ENCODE peak calls at places on chromosomes 2 and 18, in five cellular contexts. One of them, this sample, is unnamed.

GRCh38 chr2:122070241-122070731 is 314.8 kb downstream of the TSN start:
- DNase-seq in pancreas: no peak
- DNase-seq in tibial nerve: no peak
- DNase-seq in heart left ventricle: no peak
- DNase-seq in right cardiac atrium: no peak
- DNase-seq in this sample: no peak

GRCh38 chr2:27824401-27824800 is 52.9 kb downstream of the MRPL33 start:
- DNase-seq in pancreas: no peak
- DNase-seq in tibial nerve: no peak
- DNase-seq in heart left ventricle: no peak
- DNase-seq in right cardiac atrium: no peak
- DNase-seq in this sample: no peak

GRCh38 chr2:39050109-39050508 is 70.7 kb downstream of the SOS1 start:
- DNase-seq in pancreas: no peak
- DNase-seq in tibial nerve: no peak
- DNase-seq in heart left ventricle: no peak
- DNase-seq in right cardiac atrium: no peak
- DNase-seq in this sample: no peak

GRCh38 chr18:61735564-61736102 is 157.2 kb downstream of the RNF152 start:
- DNase-seq in pancreas: peak; percentile 52
- DNase-seq in tibial nerve: no peak
- DNase-seq in heart left ventricle: no peak
- DNase-seq in right cardiac atrium: no peak
- DNase-seq in this sample: no peak

GRCh38 chr2:186575302-186575701 is 14.6 kb upstream of the ITGAV start:
- DNase-seq in pancreas: peak; percentile 35
- DNase-seq in tibial nerve: peak; percentile 23
- DNase-seq in heart left ventricle: no peak
- DNase-seq in right cardiac atrium: no peak
- DNase-seq in this sample: peak; percentile 88

GRCh38 chr18:12559319-12559718 is 98.6 kb downstream of the SPIRE1 start:
- DNase-seq in pancreas: no peak
- DNase-seq in tibial nerve: no peak
- DNase-seq in heart left ventricle: no peak
- DNase-seq in right cardiac atrium: no peak
- DNase-seq in this sample: no peak

GRCh38 chr2:40721595-40721994 is 269.7 kb upstream of the SLC8A1 start:
- DNase-seq in pancreas: no peak
- DNase-seq in tibial nerve: no peak
- DNase-seq in heart left ventricle: no peak
- DNase-seq in right cardiac atrium: no peak
- DNase-seq in this sample: peak; percentile 22

GRCh38 chr2:197514754-197515153 is 1.1 kb upstream of the MOB4 start:
- DNase-seq in pancreas: no peak
- DNase-seq in tibial nerve: no peak
- DNase-seq in heart left ventricle: no peak
- DNase-seq in right cardiac atrium: no peak
- DNase-seq in this sample: no peak

GRCh38 chr2:1014802-1015201 is 64.2 kb downstream of the SNTG2 start:
- DNase-seq in pancreas: no peak
- DNase-seq in tibial nerve: no peak
- DNase-seq in heart left ventricle: no peak
- DNase-seq in right cardiac atrium: no peak
- DNase-seq in this sample: no peak
- H3K27ac ChIP-seq in pancreas: no peak overlapping the region
- H3K27ac ChIP-seq in tibial nerve: no peak overlapping the region
- H3K27ac ChIP-seq in heart left ventricle: no peak overlapping the region
- H3K27ac ChIP-seq in right cardiac atrium: no peak overlapping the region
- H3K27ac ChIP-seq in this sample: no peak overlapping the region

GRCh38 chr2:47569658-47570398 is 166.9 kb downstream of the MSH2 start:
- DNase-seq in pancreas: no peak
- DNase-seq in tibial nerve: no peak
- DNase-seq in heart left ventricle: no peak
- DNase-seq in right cardiac atrium: peak; percentile 37
- DNase-seq in this sample: no peak
- H3K4me3 ChIP-seq in pancreas: peak overlapping the region; percentile 12
- H3K4me3 ChIP-seq in tibial nerve: peak overlapping the region; percentile 14
- H3K4me3 ChIP-seq in heart left ventricle: peak overlapping the region; percentile 18
- H3K4me3 ChIP-seq in right cardiac atrium: no peak overlapping the region
- H3K4me3 ChIP-seq in this sample: no peak overlapping the region

DNA sequence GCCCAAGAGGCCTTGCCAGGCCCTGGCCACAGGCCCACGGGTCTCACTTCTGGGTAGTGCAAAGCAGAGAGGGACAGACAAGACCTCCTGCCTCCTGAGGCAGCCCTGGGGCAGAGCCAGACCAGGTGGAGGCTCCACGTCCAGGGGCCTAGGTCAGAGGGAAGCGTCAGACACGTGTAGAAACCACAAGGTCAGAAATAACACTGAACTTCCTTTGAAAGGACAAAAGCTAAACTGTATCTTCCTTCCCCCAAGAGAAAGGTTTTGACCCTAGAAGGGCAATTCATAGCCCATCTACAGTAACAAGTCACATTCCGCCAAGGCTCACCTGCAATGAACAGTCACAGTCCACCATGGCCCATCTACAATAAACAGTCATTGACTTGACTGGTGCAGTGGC is 17.9 kb downstream of the SDC1 start:
- DNase-seq in pancreas: no peak
- DNase-seq in tibial nerve: no peak
- DNase-seq in heart left ventricle: no peak
- DNase-seq in right cardiac atrium: peak; percentile 38
- DNase-seq in this sample: no peak
- H3K27ac ChIP-seq in pancreas: no peak overlapping the region
- H3K27ac ChIP-seq in tibial nerve: no peak overlapping the region
- H3K27ac ChIP-seq in heart left ventricle: no peak overlapping the region
- H3K27ac ChIP-seq in right cardiac atrium: no peak overlapping the region
- H3K27ac ChIP-seq in this sample: no peak overlapping the region

DNA sequence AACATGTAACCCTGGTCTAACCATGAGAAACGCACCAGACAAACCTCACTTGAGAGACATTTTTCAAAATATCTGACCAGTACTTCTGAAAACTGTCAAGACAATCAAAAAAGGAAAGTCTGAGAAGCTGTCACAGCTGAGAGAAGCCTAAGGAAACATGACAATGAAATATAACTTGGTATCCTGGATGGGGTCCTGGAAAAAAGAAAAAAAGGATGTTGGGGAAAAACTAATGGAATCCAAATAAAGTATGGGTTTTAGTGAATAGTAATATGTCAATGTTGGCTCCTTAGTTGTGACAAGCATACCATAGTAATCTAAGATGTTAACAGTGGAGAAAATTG is 9.3 kb upstream of the TXNDC2 start:
- DNase-seq in pancreas: no peak
- DNase-seq in tibial nerve: no peak
- DNase-seq in heart left ventricle: no peak
- DNase-seq in right cardiac atrium: no peak
- DNase-seq in this sample: no peak
- H3K4me3 ChIP-seq in pancreas: no peak overlapping the region
- H3K4me3 ChIP-seq in tibial nerve: no peak overlapping the region
- H3K4me3 ChIP-seq in heart left ventricle: no peak overlapping the region
- H3K4me3 ChIP-seq in right cardiac atrium: no peak overlapping the region
- H3K4me3 ChIP-seq in this sample: peak overlapping the region; percentile 20

GRCh38 chr18:32760391-32760790 is 12.4 kb downstream of the KLHL14 start:
- DNase-seq in pancreas: no peak
- DNase-seq in tibial nerve: no peak
- DNase-seq in heart left ventricle: no peak
- DNase-seq in right cardiac atrium: no peak
- DNase-seq in this sample: no peak
- H3K27ac ChIP-seq in pancreas: no peak overlapping the region
- H3K27ac ChIP-seq in tibial nerve: no peak overlapping the region
- H3K27ac ChIP-seq in heart left ventricle: no peak overlapping the region
- H3K27ac ChIP-seq in right cardiac atrium: no peak overlapping the region
- H3K27ac ChIP-seq in this sample: no peak overlapping the region

GRCh38 chr2:46181789-46182530 is 115.2 kb upstream of the EPAS1 start:
- DNase-seq in pancreas: no peak
- DNase-seq in tibial nerve: no peak
- DNase-seq in heart left ventricle: no peak
- DNase-seq in right cardiac atrium: no peak
- DNase-seq in this sample: no peak

GRCh38 chr2:46188041-46188715 is 109.0 kb upstream of the EPAS1 start:
- DNase-seq in pancreas: no peak
- DNase-seq in tibial nerve: no peak
- DNase-seq in heart left ventricle: no peak
- DNase-seq in right cardiac atrium: peak; percentile 71
- DNase-seq in this sample: no peak

GRCh38 chr2:46184794-46185583 is 112.2 kb upstream of the EPAS1 start:
- DNase-seq in pancreas: no peak
- DNase-seq in tibial nerve: no peak
- DNase-seq in heart left ventricle: no peak
- DNase-seq in right cardiac atrium: no peak
- DNase-seq in this sample: no peak

GRCh38 chr2:46183426-46183825 is 113.8 kb upstream of the EPAS1 start:
- DNase-seq in pancreas: no peak
- DNase-seq in tibial nerve: no peak
- DNase-seq in heart left ventricle: no peak
- DNase-seq in right cardiac atrium: no peak
- DNase-seq in this sample: no peak

GRCh38 chr2:46187112-46187618 is 110.0 kb upstream of the EPAS1 start:
- DNase-seq in pancreas: peak; percentile 79
- DNase-seq in tibial nerve: no peak
- DNase-seq in heart left ventricle: no peak
- DNase-seq in right cardiac atrium: peak; percentile 78
- DNase-seq in this sample: peak; percentile 78
- H3K4me3 ChIP-seq in pancreas: no peak overlapping the region
- H3K4me3 ChIP-seq in tibial nerve: no peak overlapping the region
- H3K4me3 ChIP-seq in heart left ventricle: no peak overlapping the region
- H3K4me3 ChIP-seq in right cardiac atrium: peak overlapping the region; percentile 2
- H3K4me3 ChIP-seq in this sample: no peak overlapping the region

DNA sequence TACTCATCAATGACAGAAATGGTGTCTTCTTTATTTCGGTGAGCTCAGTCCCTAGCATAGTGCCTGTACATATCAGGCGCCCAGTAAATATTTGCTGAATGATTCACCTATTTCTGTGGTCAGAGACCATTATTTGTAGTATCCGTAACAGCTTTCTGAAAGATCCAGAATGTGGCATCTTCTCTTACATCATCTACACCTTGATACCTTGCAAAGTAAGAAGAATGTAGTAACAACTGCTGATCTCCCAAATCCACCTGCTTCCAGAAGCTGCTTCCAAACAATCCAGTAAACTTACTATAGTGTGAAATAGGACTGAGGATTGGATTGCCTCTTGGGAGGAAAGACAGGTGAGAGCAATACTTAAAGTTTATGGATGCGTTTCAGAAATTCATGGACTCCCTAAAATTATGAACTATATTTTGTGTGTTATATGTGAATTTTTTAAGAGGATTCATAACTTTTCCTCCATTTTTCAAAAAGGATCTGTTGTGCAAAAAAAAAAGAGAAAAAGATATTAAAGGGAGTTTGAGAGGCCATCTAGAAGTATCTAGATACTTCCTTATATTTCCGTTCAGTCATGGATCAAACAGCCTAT is 945 bp upstream of the ASXL2 start:
- DNase-seq in pancreas: no peak
- DNase-seq in tibial nerve: no peak
- DNase-seq in heart left ventricle: no peak
- DNase-seq in right cardiac atrium: no peak
- DNase-seq in this sample: peak; percentile 66
- H3K27ac ChIP-seq in pancreas: peak overlapping the region; percentile 83
- H3K27ac ChIP-seq in tibial nerve: peak overlapping the region; percentile 81
- H3K27ac ChIP-seq in heart left ventricle: peak overlapping the region; percentile 88
- H3K27ac ChIP-seq in right cardiac atrium: peak overlapping the region; percentile 89
- H3K27ac ChIP-seq in this sample: peak overlapping the region; percentile 64

GRCh38 chr2:234620018-234620417 is 123.1 kb upstream of the ARL4C start:
- DNase-seq in pancreas: no peak
- DNase-seq in tibial nerve: no peak
- DNase-seq in heart left ventricle: no peak
- DNase-seq in right cardiac atrium: no peak
- DNase-seq in this sample: no peak
- H3K4me3 ChIP-seq in pancreas: no peak overlapping the region
- H3K4me3 ChIP-seq in tibial nerve: no peak overlapping the region
- H3K4me3 ChIP-seq in heart left ventricle: no peak overlapping the region
- H3K4me3 ChIP-seq in right cardiac atrium: no peak overlapping the region
- H3K4me3 ChIP-seq in this sample: no peak overlapping the region